ENCODE peak calls at places on chromosomes 5 and 9, in six cellular contexts. O is HCT116, X is PC-9, H is H9, V is OCI-LY7, W is osteoblast. Q is an unnamed sample. For H4K20me1, the result is how much of the 10 kb centered on the place peaks cover.

GRCh38 chr9:84140535-84141101 is 160.0 kb downstream of the RMI1 start:
- DNase-seq in W (peak), H (peak), O (no peak), X (no peak), V (no peak), Q (no peak)

GRCh38 chr5:36125868-36126267 is 25.8 kb downstream of the LMBRD2 start:
- DNase-seq in O (no peak), W (no peak), V (no peak), H (no peak), X (no peak), Q (no peak)

GRCh38 chr9:76613980-76614379 is 150.3 kb upstream of the PCA3 start:
- DNase-seq in W (no peak), O (no peak), V (no peak), X (no peak), H (no peak), Q (no peak)

GRCh38 chr5:14268236-14268701 is 125.1 kb downstream of the TRIO start:
- DNase-seq in X (peak), W (no peak), V (no peak), H (no peak), O (peak), Q (no peak)

GRCh38 chr5:156879665-156880285 is 29.7 kb downstream of the PPP1R2B start:
- DNase-seq in X (no peak), V (peak), H (no peak), W (no peak), O (no peak), Q (no peak)

GRCh38 chr5:80182802-80183645 is 72.8 kb downstream of the SERINC5 start:
- DNase-seq in X (peak), H (peak), O (no peak), V (peak), W (no peak), Q (no peak)

GRCh38 chr9:95574866-95575553 is 58.2 kb upstream of the PTCH1 start:
- DNase-seq in H (no peak), W (peak), X (no peak), O (no peak), V (no peak), Q (no peak)

GRCh38 chr5:40736103-40736875 is 19.5 kb downstream of the TTC33 start:
- DNase-seq in W (peak), V (peak), X (no peak), O (peak), H (no peak), Q (peak)

GRCh38 chr5:137072376-137073174 is 426.6 kb downstream of the SPOCK1 start:
- DNase-seq in O (no peak), H (no peak), V (peak), X (no peak), W (peak), Q (peak)

GRCh38 chr9:7212101-7212500 is 454.3 kb downstream of the KDM4C start:
- DNase-seq in H (no peak), W (no peak), X (no peak), O (no peak), V (no peak), Q (no peak)

GRCh38 chr5:162372265-162372664 is 304.7 kb downstream of the GABRG2 start:
- DNase-seq in H (peak), W (no peak), O (no peak), V (no peak), X (no peak), Q (no peak)

GRCh38 chr5:132054031-132054696 is 6.3 kb upstream of the IL3 start:
- DNase-seq in H (peak), O (no peak), V (no peak), X (no peak), W (no peak), Q (no peak)

GRCh38 chr5:160466889-160467554 is 45.4 kb downstream of the PTTG1 start:
- DNase-seq in O (no peak), W (no peak), X (no peak), H (no peak), V (no peak), Q (no peak)

GRCh38 chr5:62299600-62299999 is 6.4 kb upstream of the KIF2A start:
- DNase-seq in O (no peak), X (no peak), H (no peak), W (no peak), V (no peak), Q (no peak)

GRCh38 chr5:127892467-127893207 is 189.4 kb downstream of the CCDC192 start:
- DNase-seq in V (no peak), X (peak), O (peak), W (no peak), H (no peak), Q (no peak)

GRCh38 chr5:124043456-124043855 is 531.5 kb downstream of the CSNK1G3 start:
- DNase-seq in H (peak), V (peak), W (peak), O (peak), X (no peak), Q (peak)

GRCh38 chr5:126884269-126884819 is 107.4 kb downstream of the LMNB1 start:
- DNase-seq in O (peak), V (no peak), H (no peak), W (peak), X (no peak), Q (no peak)

GRCh38 chr5:135310328-135310989 is 88.6 kb downstream of the MACROH2A1 start:
- DNase-seq in H (no peak), X (no peak), W (no peak), V (no peak), O (no peak), Q (no peak)

GRCh38 chr9:8078641-8079140 is 279.1 kb upstream of the DMAC1 start:
- DNase-seq in W (peak), O (no peak), V (no peak), H (no peak), X (no peak), Q (no peak)

GRCh38 chr5:153546566-153546965 is 56.1 kb downstream of the GRIA1 start:
- DNase-seq in O (no peak), W (no peak), X (no peak), V (no peak), H (no peak), Q (no peak)

GRCh38 chr9:101514056-101514455 is 19.6 kb upstream of the RNF20 start:
- DNase-seq in W (no peak), O (no peak), V (no peak), H (no peak), X (no peak), Q (no peak)

GRCh38 chr5:37043693-37044092 is 167.1 kb downstream of the NIPBL start:
- DNase-seq in H (peak), V (peak), W (no peak), X (no peak), O (no peak), Q (no peak)

GRCh38 chr9:35682083-35682482 is 7.6 kb downstream of the TPM2 start:
- DNase-seq in H (no peak), V (no peak), X (no peak), O (no peak), W (no peak), Q (no peak)

GRCh38 chr5:82387041-82387818 is 109.1 kb upstream of the RPS23 start:
- DNase-seq in V (no peak), X (no peak), H (no peak), O (peak), W (peak), Q (no peak)

GRCh38 chr5:6118691-6119090 is 259.7 kb downstream of the MED10 start:
- DNase-seq in X (no peak), H (no peak), W (no peak), O (no peak), V (no peak), Q (no peak)

GRCh38 chr9:124835026-124835501 is 18.2 kb upstream of the WDR38 start:
- DNase-seq in O (no peak), X (peak), H (no peak), W (no peak), V (no peak), Q (no peak)

GRCh38 chr5:32193591-32193990 is 19.5 kb upstream of the GOLPH3 start:
- DNase-seq in H (no peak), V (no peak), W (peak), O (no peak), X (peak), Q (peak)

GRCh38 chr9:124658165-124659017 is 112.7 kb downstream of the NR6A1 start:
- DNase-seq in O (peak), W (peak), X (peak), V (peak), H (peak), Q (peak)

GRCh38 chr9:93346240-93347112 is 105.0 kb upstream of the FAM120A start:
- DNase-seq in X (no peak), H (no peak), W (no peak), O (no peak), V (no peak), Q (no peak)

GRCh38 chr9:96418920-96419690 is 935 bp upstream of the ZNF367 start:
- DNase-seq in V (peak), H (peak), O (no peak), X (peak), W (peak), Q (peak)

GRCh38 chr5:40733842-40734563 is 21.8 kb downstream of the TTC33 start:
- DNase-seq in X (no peak), W (no peak), O (no peak), V (no peak), H (no peak), Q (no peak)

GRCh38 chr9:26955222-26955903 is 849 bp upstream of the IFT74 start:
- DNase-seq in W (no peak), X (no peak), H (no peak), V (peak), O (no peak), Q (peak)

GRCh38 chr5:113119271-113119924 is 142.8 kb downstream of the DCP2 start:
- DNase-seq in H (no peak), O (no peak), X (no peak), W (no peak), V (no peak), Q (no peak)

GRCh38 chr5:6843821-6844220 is 130.6 kb downstream of the TENT4A start:
- DNase-seq in W (no peak), X (no peak), H (no peak), O (no peak), V (no peak), Q (no peak)

GRCh38 chr5:134578578-134579283 is 53.3 kb downstream of the JADE2 start:
- DNase-seq in V (no peak), O (no peak), W (peak), H (no peak), X (no peak), Q (no peak)

GRCh38 chr5:66307647-66308257 is 163.7 kb downstream of the SREK1 start:
- DNase-seq in X (no peak), V (peak), O (peak), H (no peak), W (peak), Q (peak)

GRCh38 chr5:76472338-76473336 is 69.6 kb downstream of the IQGAP2 start:
- DNase-seq in O (no peak), V (no peak), H (no peak), W (no peak), X (no peak), Q (no peak)

GRCh38 chr5:157559301-157559700 is 16.3 kb downstream of the ADAM19 start:
- DNase-seq in W (peak), H (no peak), V (no peak), X (peak), O (no peak), Q (no peak)

DNA sequence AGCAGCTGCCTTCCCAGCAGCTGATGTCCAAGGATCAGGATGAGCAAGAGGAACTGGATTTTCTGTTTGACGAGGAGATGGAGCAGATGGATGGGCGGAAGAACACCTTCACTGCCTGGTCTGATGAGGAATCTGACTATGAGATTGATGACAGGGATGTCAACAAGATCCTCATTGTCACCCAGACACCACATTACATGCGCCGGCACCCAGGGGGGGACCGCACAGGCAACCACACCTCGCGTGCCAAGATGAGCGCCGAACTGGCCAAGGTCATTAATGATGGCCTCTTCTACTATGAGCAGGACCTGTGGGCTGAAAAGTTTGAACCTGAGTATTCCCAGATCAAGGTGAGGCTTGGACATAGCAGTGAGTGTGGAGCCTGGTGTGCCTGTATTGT is 46.9 kb downstream of the LARP1 start:
- DNase-seq in V (no peak), X (no peak), H (no peak), O (no peak), W (no peak), Q (no peak)
- H4K20me1 ChIP-seq in V (under half), X (half or more), H (under half), O (under half), W (under half), Q (under half)

GRCh38 chr5:109826-110225 is 17.9 kb downstream of the PLEKHG4B start:
- DNase-seq in W (no peak), H (no peak), O (no peak), V (no peak), X (no peak), Q (no peak)
- H4K20me1 ChIP-seq in W (under half), H (under half), O (under half), V (under half), X (under half), Q (under half)

DNA sequence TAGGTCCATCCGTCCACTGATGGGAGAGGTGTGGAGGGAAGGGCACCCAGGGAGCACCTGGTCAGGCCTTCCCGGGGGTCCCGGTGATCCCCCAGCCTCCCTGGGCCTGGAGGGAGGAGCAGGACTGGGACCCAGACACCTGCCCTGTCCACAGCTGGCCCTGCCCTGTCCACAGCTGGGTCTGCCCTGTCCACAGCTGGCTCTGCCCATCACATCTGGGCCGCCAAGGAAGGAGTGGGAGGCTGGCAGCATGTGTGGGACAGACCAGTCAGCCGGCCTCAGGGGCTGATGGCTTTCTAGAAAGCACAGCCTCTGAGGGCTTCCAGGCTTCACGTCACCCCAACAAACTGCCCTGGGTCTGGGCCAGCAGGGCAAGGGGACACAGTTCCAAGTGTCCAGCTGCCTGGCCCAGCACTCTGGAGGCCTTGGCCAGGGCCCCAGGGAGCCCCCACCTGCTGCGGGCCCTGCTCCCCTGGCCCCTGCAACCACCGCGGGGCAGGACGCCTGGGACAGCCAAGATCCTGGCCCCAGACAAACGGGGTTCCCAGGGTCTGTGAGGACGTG is 12.2 kb downstream of the DNLZ start:
- DNase-seq in O (no peak), W (no peak), V (no peak), X (no peak), H (no peak), Q (no peak)
- H4K20me1 ChIP-seq in O (under half), W (under half), V (under half), X (under half), H (under half), Q (under half)

GRCh38 chr5:143400541-143401252 is 2.8 kb downstream of the NR3C1 start:
- DNase-seq in H (no peak), V (peak), X (no peak), O (no peak), W (peak), Q (peak)
- H4K20me1 ChIP-seq in H (under half), V (under half), X (under half), O (under half), W (under half), Q (under half)

DNA sequence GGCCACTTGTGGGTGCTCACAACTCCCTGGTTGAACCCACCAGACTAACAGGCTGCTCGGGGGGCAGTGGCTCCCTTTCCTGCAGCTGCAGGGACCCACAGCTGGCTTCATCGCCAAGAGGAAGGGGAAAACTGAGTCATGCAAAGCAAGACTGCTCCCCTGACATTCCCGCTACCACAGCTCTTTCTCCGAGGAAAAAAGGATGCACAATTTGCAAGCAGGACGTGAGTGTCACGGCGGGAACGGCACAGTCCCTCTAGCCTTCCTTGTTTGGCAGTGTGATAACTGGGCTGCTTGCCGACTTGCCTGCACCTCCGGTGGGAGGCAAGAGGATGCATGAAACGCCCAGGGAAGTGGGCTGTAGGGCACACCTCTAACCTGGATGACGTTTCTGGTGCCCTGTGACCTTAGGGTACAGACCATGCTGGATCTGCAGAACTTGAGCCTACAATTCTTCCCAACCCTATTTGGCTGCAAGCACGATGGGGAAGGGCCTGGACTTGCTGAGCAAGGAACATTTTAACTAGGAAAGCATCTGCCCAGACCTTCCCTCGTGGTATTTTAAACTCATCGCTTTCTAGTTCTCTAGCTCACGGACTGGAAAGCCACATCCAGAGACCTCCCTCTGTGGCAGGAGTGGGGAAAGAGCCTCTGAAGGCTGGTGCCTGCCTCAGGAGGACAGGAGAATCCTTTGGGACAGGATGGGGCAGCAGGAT is 7.8 kb downstream of the SH3PXD2B start:
- DNase-seq in H (no peak), O (no peak), W (peak), X (no peak), V (no peak), Q (no peak)
- H4K20me1 ChIP-seq in H (under half), O (under half), W (half or more), X (under half), V (under half), Q (under half)

GRCh38 chr5:96716716-96717115 is 54.5 kb downstream of the CAST start:
- DNase-seq in O (no peak), X (no peak), H (no peak), V (no peak), W (no peak), Q (no peak)
- H4K20me1 ChIP-seq in O (under half), X (under half), H (under half), V (under half), W (under half), Q (under half)

GRCh38 chr9:104921067-104921741 is 6.8 kb downstream of the ABCA1 start:
- DNase-seq in X (no peak), H (no peak), O (no peak), V (peak), W (no peak), Q (peak)
- H4K20me1 ChIP-seq in X (half or more), H (under half), O (under half), V (under half), W (under half), Q (under half)

GRCh38 chr5:149739371-149739770 is 9.3 kb downstream of the PPARGC1B start:
- DNase-seq in W (no peak), V (no peak), H (no peak), X (no peak), O (no peak), Q (no peak)

GRCh38 chr5:149740341-149740740 is 10.2 kb downstream of the PPARGC1B start:
- DNase-seq in W (no peak), O (no peak), X (no peak), V (no peak), H (no peak), Q (no peak)

GRCh38 chr5:149745212-149745943 is 15.3 kb downstream of the PPARGC1B start:
- DNase-seq in W (peak), O (no peak), H (no peak), X (no peak), V (no peak), Q (no peak)

GRCh38 chr5:149737355-149737754 is 7.2 kb downstream of the PPARGC1B start:
- DNase-seq in V (no peak), O (no peak), W (no peak), H (no peak), X (no peak), Q (no peak)

DNA sequence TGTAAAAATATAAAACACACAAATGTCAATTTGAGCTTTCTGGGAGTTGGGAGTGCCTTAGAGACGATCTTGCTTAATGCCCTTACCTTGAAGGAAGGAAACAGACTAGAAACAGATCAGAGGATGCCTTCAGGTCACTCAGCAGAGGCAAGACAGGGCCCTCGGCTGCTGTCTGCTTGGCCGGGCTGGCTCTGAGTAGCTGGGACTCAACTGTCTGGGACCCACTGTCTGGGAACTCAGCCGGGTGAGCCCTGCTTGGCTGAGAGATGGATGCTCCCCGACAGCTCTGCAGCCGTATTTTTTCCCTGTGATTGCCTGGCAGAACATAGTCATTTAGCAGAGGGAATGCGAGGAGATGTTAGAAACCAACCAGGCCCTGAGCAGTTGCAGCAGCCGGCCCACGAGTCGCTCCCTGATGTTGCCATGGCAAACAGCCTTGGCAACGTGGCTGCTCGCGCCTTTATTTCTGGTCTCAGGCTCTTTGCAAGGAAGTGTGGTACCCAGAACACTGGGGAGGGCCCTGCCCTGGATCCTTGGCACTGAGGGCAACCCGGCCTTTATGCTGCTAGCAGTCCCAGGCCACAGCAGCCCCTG is 10.9 kb downstream of the PPARGC1B start:
- DNase-seq in V (no peak), X (no peak), H (no peak), W (no peak), O (no peak), Q (no peak)
- H4K20me1 ChIP-seq in V (under half), X (under half), H (under half), W (under half), O (under half), Q (under half)

DNA sequence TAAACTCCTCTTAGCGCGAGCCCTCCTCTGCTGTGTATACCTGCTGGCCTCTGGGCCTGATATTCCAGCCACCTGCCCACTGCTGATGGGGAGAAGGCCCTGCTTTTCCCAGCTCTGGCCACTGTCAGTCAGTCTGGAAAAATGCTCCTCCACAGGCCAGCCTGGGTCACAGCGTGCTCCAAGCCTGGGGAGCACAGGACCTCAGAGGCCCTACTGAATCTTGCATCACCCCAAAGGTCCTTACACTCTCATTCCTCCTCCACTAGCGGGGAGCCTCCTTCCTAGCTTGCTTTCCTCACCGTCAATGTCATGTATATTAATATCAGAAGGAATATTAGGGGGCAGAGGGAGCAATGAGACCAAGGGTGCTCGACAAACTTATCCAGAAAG is 73.7 kb downstream of the SHB start:
- DNase-seq in O (no peak), H (no peak), V (no peak), X (no peak), W (peak), Q (no peak)
- H4K20me1 ChIP-seq in O (under half), H (under half), V (under half), X (under half), W (under half), Q (under half)